ENCODE peak calls at places on chromosomes 3 and 15, in nine cellular contexts. One of them, this sample, is unnamed.
A peak's percentile ranks its signal among the peaks of the same experiment; 100 is the strongest.

GRCh38 chr15:78685157-78685830 is 44.3 kb upstream of the CHRNB4 start:
- DNase-seq in CD4-positive, CD25-positive, alpha-beta regulatory T cell: no peak
- DNase-seq in dorsolateral prefrontal cortex: no peak
- DNase-seq in stomach: peak; percentile 21
- DNase-seq in H1: peak; percentile 50
- DNase-seq in IMR-90: no peak
- DNase-seq in CD8-positive, alpha-beta T cell: no peak
- DNase-seq in cardiac muscle cell: no peak
- DNase-seq in brain microvascular endothelial cell: no peak
- DNase-seq in this sample: no peak

GRCh38 chr15:22253676-22254408 is 173.5 kb downstream of the OR4M2 start:
- DNase-seq in CD8-positive, alpha-beta T cell: no peak
- DNase-seq in stomach: no peak
- DNase-seq in CD4-positive, CD25-positive, alpha-beta regulatory T cell: peak; percentile 19
- DNase-seq in brain microvascular endothelial cell: no peak
- DNase-seq in cardiac muscle cell: no peak
- DNase-seq in H1: no peak
- DNase-seq in IMR-90: no peak
- DNase-seq in dorsolateral prefrontal cortex: no peak
- DNase-seq in this sample: no peak

GRCh38 chr15:98715890-98716443 is 67.6 kb downstream of the IGF1R start:
- DNase-seq in stomach: no peak
- DNase-seq in cardiac muscle cell: no peak
- DNase-seq in H1: no peak
- DNase-seq in brain microvascular endothelial cell: no peak
- DNase-seq in IMR-90: no peak
- DNase-seq in CD4-positive, CD25-positive, alpha-beta regulatory T cell: no peak
- DNase-seq in dorsolateral prefrontal cortex: no peak
- DNase-seq in CD8-positive, alpha-beta T cell: no peak
- DNase-seq in this sample: no peak

GRCh38 chr3:117399311-117400068 is 689.9 kb downstream of the TUSC7 start:
- DNase-seq in CD4-positive, CD25-positive, alpha-beta regulatory T cell: no peak
- DNase-seq in dorsolateral prefrontal cortex: no peak
- DNase-seq in cardiac muscle cell: peak; percentile 60
- DNase-seq in stomach: no peak
- DNase-seq in H1: no peak
- DNase-seq in CD8-positive, alpha-beta T cell: no peak
- DNase-seq in IMR-90: peak; percentile 82
- DNase-seq in brain microvascular endothelial cell: peak; percentile 28
- DNase-seq in this sample: no peak

GRCh38 chr3:55802816-55803215 is 315.7 kb upstream of the WNT5A start:
- DNase-seq in brain microvascular endothelial cell: no peak
- DNase-seq in dorsolateral prefrontal cortex: no peak
- DNase-seq in CD4-positive, CD25-positive, alpha-beta regulatory T cell: no peak
- DNase-seq in H1: no peak
- DNase-seq in stomach: no peak
- DNase-seq in cardiac muscle cell: no peak
- DNase-seq in IMR-90: no peak
- DNase-seq in CD8-positive, alpha-beta T cell: no peak
- DNase-seq in this sample: no peak

GRCh38 chr3:87437765-87438164 is 161.4 kb upstream of the POU1F1 start:
- DNase-seq in CD4-positive, CD25-positive, alpha-beta regulatory T cell: no peak
- DNase-seq in cardiac muscle cell: no peak
- DNase-seq in dorsolateral prefrontal cortex: no peak
- DNase-seq in IMR-90: no peak
- DNase-seq in brain microvascular endothelial cell: peak; percentile 72
- DNase-seq in CD8-positive, alpha-beta T cell: no peak
- DNase-seq in H1: no peak
- DNase-seq in stomach: no peak
- DNase-seq in this sample: no peak

GRCh38 chr3:38522002-38522401 is 25.9 kb downstream of the EXOG start:
- DNase-seq in stomach: no peak
- DNase-seq in dorsolateral prefrontal cortex: no peak
- DNase-seq in brain microvascular endothelial cell: no peak
- DNase-seq in CD8-positive, alpha-beta T cell: no peak
- DNase-seq in H1: no peak
- DNase-seq in cardiac muscle cell: no peak
- DNase-seq in CD4-positive, CD25-positive, alpha-beta regulatory T cell: no peak
- DNase-seq in IMR-90: no peak
- DNase-seq in this sample: no peak

GRCh38 chr3:107861422-107861821 is 229.4 kb downstream of the CD47 start:
- DNase-seq in brain microvascular endothelial cell: no peak
- DNase-seq in dorsolateral prefrontal cortex: no peak
- DNase-seq in IMR-90: no peak
- DNase-seq in H1: no peak
- DNase-seq in stomach: no peak
- DNase-seq in CD4-positive, CD25-positive, alpha-beta regulatory T cell: no peak
- DNase-seq in cardiac muscle cell: no peak
- DNase-seq in CD8-positive, alpha-beta T cell: no peak
- DNase-seq in this sample: no peak

GRCh38 chr15:44193651-44194396 is 1.2 kb downstream of the FRMD5 start:
- DNase-seq in IMR-90: peak; percentile 55
- DNase-seq in stomach: no peak
- DNase-seq in CD8-positive, alpha-beta T cell: no peak
- DNase-seq in dorsolateral prefrontal cortex: no peak
- DNase-seq in H1: peak; percentile 62
- DNase-seq in CD4-positive, CD25-positive, alpha-beta regulatory T cell: no peak
- DNase-seq in cardiac muscle cell: peak; percentile 40
- DNase-seq in brain microvascular endothelial cell: peak; percentile 8
- DNase-seq in this sample: no peak

DNA sequence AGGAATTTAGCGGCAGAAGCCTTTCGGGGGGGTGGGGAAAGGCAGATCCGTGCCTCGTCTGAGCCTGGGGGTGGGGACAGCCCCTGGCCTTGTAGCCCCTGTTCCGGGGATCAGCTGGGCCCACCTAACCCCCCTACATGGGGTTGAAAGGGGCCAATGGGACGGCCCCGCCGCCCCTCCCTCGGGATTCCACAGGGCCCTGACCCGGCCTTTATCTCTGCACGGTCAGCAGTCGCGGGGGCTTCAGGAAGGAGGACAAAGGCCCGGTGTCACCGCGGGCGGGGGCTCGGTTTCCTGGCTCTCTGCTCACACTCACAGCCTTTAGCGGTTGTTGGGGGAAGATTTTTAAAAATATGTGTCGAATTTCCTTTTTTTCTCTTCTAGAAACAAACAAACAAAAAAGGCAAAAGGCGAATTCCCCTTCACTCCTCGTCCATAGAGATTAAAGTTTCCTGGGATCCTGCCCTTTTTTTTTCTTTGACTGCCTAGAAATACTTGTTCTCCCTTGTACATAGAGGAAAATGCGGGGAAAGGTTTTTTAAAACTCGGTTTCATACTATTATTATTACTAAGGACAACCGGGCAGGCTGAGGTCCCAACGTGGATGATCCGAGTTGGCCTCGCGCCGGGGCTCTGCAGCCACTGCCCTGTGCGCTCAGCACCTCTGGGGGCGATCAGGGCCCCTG is 7.9 kb downstream of the FOXL2 start:
- DNase-seq in stomach: no peak
- DNase-seq in dorsolateral prefrontal cortex: no peak
- DNase-seq in H1: no peak
- DNase-seq in cardiac muscle cell: no peak
- DNase-seq in brain microvascular endothelial cell: no peak
- DNase-seq in CD8-positive, alpha-beta T cell: no peak
- DNase-seq in CD4-positive, CD25-positive, alpha-beta regulatory T cell: no peak
- DNase-seq in IMR-90: no peak
- DNase-seq in this sample: no peak
- H3K27me3 ChIP-seq in stomach: peaks cover 97% of the 10 kb centered on the region
- H3K27me3 ChIP-seq in dorsolateral prefrontal cortex: peaks cover 85% of the 10 kb centered on the region
- H3K27me3 ChIP-seq in H1: peaks cover 77% of the 10 kb centered on the region
- H3K27me3 ChIP-seq in cardiac muscle cell: peaks cover 100% of the 10 kb centered on the region
- H3K27me3 ChIP-seq in brain microvascular endothelial cell: peaks cover 74% of the 10 kb centered on the region
- H3K27me3 ChIP-seq in CD8-positive, alpha-beta T cell: peaks cover 51% of the 10 kb centered on the region
- H3K27me3 ChIP-seq in CD4-positive, CD25-positive, alpha-beta regulatory T cell: peaks cover 51% of the 10 kb centered on the region
- H3K27me3 ChIP-seq in IMR-90: peaks cover 92% of the 10 kb centered on the region
- H3K27me3 ChIP-seq in this sample: no peaks in the 10 kb centered on the region

GRCh38 chr3:142210608-142211007 is 14.8 kb downstream of the GK5 start:
- DNase-seq in IMR-90: no peak
- DNase-seq in H1: no peak
- DNase-seq in CD8-positive, alpha-beta T cell: no peak
- DNase-seq in CD4-positive, CD25-positive, alpha-beta regulatory T cell: no peak
- DNase-seq in stomach: no peak
- DNase-seq in dorsolateral prefrontal cortex: no peak
- DNase-seq in cardiac muscle cell: peak; percentile 63
- DNase-seq in brain microvascular endothelial cell: no peak
- DNase-seq in this sample: no peak

GRCh38 chr3:142209655-142210054 is 15.7 kb downstream of the GK5 start:
- DNase-seq in brain microvascular endothelial cell: peak; percentile 79
- DNase-seq in cardiac muscle cell: peak; percentile 96
- DNase-seq in CD8-positive, alpha-beta T cell: no peak
- DNase-seq in stomach: no peak
- DNase-seq in H1: no peak
- DNase-seq in CD4-positive, CD25-positive, alpha-beta regulatory T cell: no peak
- DNase-seq in dorsolateral prefrontal cortex: no peak
- DNase-seq in IMR-90: peak; percentile 72
- DNase-seq in this sample: no peak

GRCh38 chr3:142210144-142210543 is 15.2 kb downstream of the GK5 start:
- DNase-seq in cardiac muscle cell: peak; percentile 68
- DNase-seq in stomach: no peak
- DNase-seq in CD4-positive, CD25-positive, alpha-beta regulatory T cell: no peak
- DNase-seq in CD8-positive, alpha-beta T cell: no peak
- DNase-seq in brain microvascular endothelial cell: no peak
- DNase-seq in dorsolateral prefrontal cortex: no peak
- DNase-seq in IMR-90: no peak
- DNase-seq in H1: no peak
- DNase-seq in this sample: no peak

GRCh38 chr3:142213298-142213697 is 12.1 kb downstream of the GK5 start:
- DNase-seq in IMR-90: no peak
- DNase-seq in CD8-positive, alpha-beta T cell: no peak
- DNase-seq in dorsolateral prefrontal cortex: no peak
- DNase-seq in CD4-positive, CD25-positive, alpha-beta regulatory T cell: no peak
- DNase-seq in brain microvascular endothelial cell: no peak
- DNase-seq in cardiac muscle cell: peak; percentile 95
- DNase-seq in H1: no peak
- DNase-seq in stomach: peak; percentile 46
- DNase-seq in this sample: no peak

DNA sequence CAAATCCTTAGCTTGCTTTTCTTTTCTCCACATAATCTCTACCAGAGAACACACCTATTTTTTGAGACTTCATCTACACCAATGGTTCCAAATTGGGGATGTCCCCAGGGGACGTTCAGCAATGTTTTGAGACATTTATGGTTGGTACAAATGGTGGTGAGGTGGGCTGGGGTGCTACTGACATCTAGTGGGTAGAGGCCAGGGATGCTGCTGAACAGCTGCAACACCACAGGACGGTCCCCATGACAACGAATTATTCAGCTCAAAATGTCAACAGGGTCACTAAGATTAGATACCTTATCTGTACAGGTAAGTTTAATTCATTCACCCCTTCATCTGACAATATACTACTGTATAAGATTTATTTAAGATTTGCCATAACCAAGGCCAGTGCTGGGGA is 14.4 kb downstream of the GK5 start:
- DNase-seq in H1: no peak
- DNase-seq in cardiac muscle cell: peak; percentile 50
- DNase-seq in stomach: no peak
- DNase-seq in IMR-90: no peak
- DNase-seq in brain microvascular endothelial cell: no peak
- DNase-seq in CD8-positive, alpha-beta T cell: no peak
- DNase-seq in dorsolateral prefrontal cortex: no peak
- DNase-seq in CD4-positive, CD25-positive, alpha-beta regulatory T cell: no peak
- DNase-seq in this sample: no peak
- H3K27ac ChIP-seq in H1: no peak overlapping the region
- H3K27ac ChIP-seq in cardiac muscle cell: no peak overlapping the region
- H3K27ac ChIP-seq in stomach: no peak overlapping the region
- H3K27ac ChIP-seq in IMR-90: no peak overlapping the region
- H3K27ac ChIP-seq in brain microvascular endothelial cell: no peak overlapping the region
- H3K27ac ChIP-seq in CD8-positive, alpha-beta T cell: no peak overlapping the region
- H3K27ac ChIP-seq in dorsolateral prefrontal cortex: peak overlapping the region; percentile 22
- H3K27ac ChIP-seq in CD4-positive, CD25-positive, alpha-beta regulatory T cell: no peak overlapping the region
- H3K27ac ChIP-seq in this sample: no peak overlapping the region

GRCh38 chr3:156525808-156526207 is 29.1 kb downstream of the SSR3 start:
- DNase-seq in dorsolateral prefrontal cortex: no peak
- DNase-seq in CD8-positive, alpha-beta T cell: no peak
- DNase-seq in IMR-90: peak; percentile 35
- DNase-seq in brain microvascular endothelial cell: no peak
- DNase-seq in H1: no peak
- DNase-seq in cardiac muscle cell: no peak
- DNase-seq in stomach: no peak
- DNase-seq in CD4-positive, CD25-positive, alpha-beta regulatory T cell: no peak
- DNase-seq in this sample: no peak
- H3K27me3 ChIP-seq in dorsolateral prefrontal cortex: no peaks in the 10 kb centered on the region
- H3K27me3 ChIP-seq in CD8-positive, alpha-beta T cell: no peaks in the 10 kb centered on the region
- H3K27me3 ChIP-seq in IMR-90: no peaks in the 10 kb centered on the region
- H3K27me3 ChIP-seq in brain microvascular endothelial cell: no peaks in the 10 kb centered on the region
- H3K27me3 ChIP-seq in H1: no peaks in the 10 kb centered on the region
- H3K27me3 ChIP-seq in cardiac muscle cell: no peaks in the 10 kb centered on the region
- H3K27me3 ChIP-seq in stomach: no peaks in the 10 kb centered on the region
- H3K27me3 ChIP-seq in CD4-positive, CD25-positive, alpha-beta regulatory T cell: no peaks in the 10 kb centered on the region
- H3K27me3 ChIP-seq in this sample: no peaks in the 10 kb centered on the region

GRCh38 chr15:88790486-88790885 is 12.8 kb upstream of the ACAN start:
- DNase-seq in dorsolateral prefrontal cortex: no peak
- DNase-seq in brain microvascular endothelial cell: no peak
- DNase-seq in stomach: no peak
- DNase-seq in IMR-90: no peak
- DNase-seq in CD8-positive, alpha-beta T cell: no peak
- DNase-seq in H1: no peak
- DNase-seq in cardiac muscle cell: no peak
- DNase-seq in CD4-positive, CD25-positive, alpha-beta regulatory T cell: no peak
- DNase-seq in this sample: no peak

GRCh38 chr15:88791637-88792036 is 11.6 kb upstream of the ACAN start:
- DNase-seq in IMR-90: no peak
- DNase-seq in H1: no peak
- DNase-seq in stomach: no peak
- DNase-seq in CD4-positive, CD25-positive, alpha-beta regulatory T cell: no peak
- DNase-seq in brain microvascular endothelial cell: no peak
- DNase-seq in cardiac muscle cell: no peak
- DNase-seq in CD8-positive, alpha-beta T cell: no peak
- DNase-seq in dorsolateral prefrontal cortex: no peak
- DNase-seq in this sample: no peak

GRCh38 chr15:88797648-88798339 is 5.4 kb upstream of the ACAN start:
- DNase-seq in CD8-positive, alpha-beta T cell: no peak
- DNase-seq in CD4-positive, CD25-positive, alpha-beta regulatory T cell: no peak
- DNase-seq in stomach: no peak
- DNase-seq in IMR-90: no peak
- DNase-seq in dorsolateral prefrontal cortex: no peak
- DNase-seq in brain microvascular endothelial cell: no peak
- DNase-seq in H1: no peak
- DNase-seq in cardiac muscle cell: no peak
- DNase-seq in this sample: no peak

GRCh38 chr15:88792342-88793282 is 10.6 kb upstream of the ACAN start:
- DNase-seq in CD8-positive, alpha-beta T cell: no peak
- DNase-seq in H1: no peak
- DNase-seq in CD4-positive, CD25-positive, alpha-beta regulatory T cell: no peak
- DNase-seq in cardiac muscle cell: no peak
- DNase-seq in brain microvascular endothelial cell: no peak
- DNase-seq in dorsolateral prefrontal cortex: no peak
- DNase-seq in IMR-90: no peak
- DNase-seq in stomach: no peak
- DNase-seq in this sample: no peak

DNA sequence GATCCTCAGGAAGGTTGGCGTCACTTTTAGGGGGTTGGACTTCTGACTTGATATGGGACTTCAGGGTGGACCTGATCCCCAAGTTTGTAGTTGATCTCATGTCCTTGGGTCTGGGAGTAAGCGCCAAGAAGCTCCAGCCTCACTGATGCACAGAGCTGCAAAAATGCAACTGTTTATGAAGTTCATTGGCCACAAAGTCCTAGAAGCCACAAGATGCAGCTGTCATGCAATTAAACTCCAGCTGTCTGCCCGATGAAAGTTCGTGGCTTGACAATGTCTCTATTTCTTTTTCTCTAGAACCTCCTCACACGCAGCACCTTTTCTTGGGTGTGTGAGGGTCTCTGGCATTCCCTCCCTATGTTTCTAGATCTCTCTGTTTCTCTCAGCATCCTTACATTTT is 9.2 kb upstream of the ACAN start:
- DNase-seq in stomach: no peak
- DNase-seq in dorsolateral prefrontal cortex: no peak
- DNase-seq in CD8-positive, alpha-beta T cell: no peak
- DNase-seq in cardiac muscle cell: no peak
- DNase-seq in IMR-90: no peak
- DNase-seq in CD4-positive, CD25-positive, alpha-beta regulatory T cell: no peak
- DNase-seq in H1: peak; percentile 35
- DNase-seq in brain microvascular endothelial cell: no peak
- DNase-seq in this sample: no peak
- H3K27ac ChIP-seq in stomach: no peak overlapping the region
- H3K27ac ChIP-seq in dorsolateral prefrontal cortex: no peak overlapping the region
- H3K27ac ChIP-seq in CD8-positive, alpha-beta T cell: no peak overlapping the region
- H3K27ac ChIP-seq in cardiac muscle cell: no peak overlapping the region
- H3K27ac ChIP-seq in IMR-90: no peak overlapping the region
- H3K27ac ChIP-seq in CD4-positive, CD25-positive, alpha-beta regulatory T cell: no peak overlapping the region
- H3K27ac ChIP-seq in H1: no peak overlapping the region
- H3K27ac ChIP-seq in brain microvascular endothelial cell: no peak overlapping the region
- H3K27ac ChIP-seq in this sample: no peak overlapping the region